ENCODE peak calls at places on chromosome 2, in seven cellular contexts. Q, T, O, Z, N, C and X are unnamed samples.
A peak's percentile ranks its signal among the peaks of the same experiment; 100 is the strongest.

GRCh38 chr2:15871239-15871783 is 69.0 kb upstream of the MYCN start:
- DNase-seq in N (no peak), Z (no peak), Q (no peak), C (no peak), T (no peak), O (no peak), X (no peak)

GRCh38 chr2:110114801-110115200 is 821 bp downstream of the MALL start:
- DNase-seq in N (peak; percentile 53), C (no peak), T (no peak), O (no peak), Z (no peak), Q (no peak), X (no peak)

GRCh38 chr2:147829106-147829505 is 15.7 kb upstream of the ACVR2A start:
- DNase-seq in N (no peak), Q (no peak), O (no peak), T (no peak), Z (no peak), C (no peak), X (no peak)

GRCh38 chr2:47656715-47657600 is 126.0 kb upstream of the MSH6 start:
- DNase-seq in T (no peak), N (no peak), O (peak; percentile 26), Z (no peak), C (no peak), Q (no peak), X (no peak)

GRCh38 chr2:71108091-71108490 is 21.9 kb downstream of the MCEE start:
- DNase-seq in N (no peak), Z (no peak), O (no peak), C (no peak), Q (no peak), T (no peak), X (no peak)

GRCh38 chr2:42338567-42339190 is 22.3 kb downstream of the COX7A2L start:
- DNase-seq in Q (no peak), T (no peak), C (peak; percentile 27), O (no peak), N (no peak), Z (no peak), X (no peak)

GRCh38 chr2:238863231-238863630 is 15.3 kb downstream of the TWIST2 start:
- DNase-seq in O (no peak), C (no peak), N (no peak), Q (no peak), T (no peak), Z (no peak), X (no peak)

GRCh38 chr2:200486529-200486928 is 23.3 kb downstream of the KCTD18 start:
- DNase-seq in Q (no peak), T (no peak), N (no peak), O (no peak), Z (no peak), C (no peak), X (no peak)

GRCh38 chr2:38740851-38741541 is 10.2 kb downstream of the SRSF7 start:
- DNase-seq in O (no peak), Z (peak; percentile 50), C (no peak), N (no peak), Q (no peak), T (no peak), X (no peak)

GRCh38 chr2:20674974-20675679 is 8.2 kb downstream of the GDF7 start:
- DNase-seq in O (peak; percentile 80), T (no peak), N (no peak), C (no peak), Q (no peak), Z (no peak), X (no peak)

GRCh38 chr2:73103018-73103542 is 9.7 kb downstream of the RAB11FIP5 start:
- DNase-seq in N (no peak), O (peak; percentile 49), Q (no peak), Z (no peak), T (no peak), C (no peak), X (no peak)

GRCh38 chr2:100580474-100581264 is 17.9 kb downstream of the PDCL3 start:
- DNase-seq in Z (no peak), N (no peak), T (peak; percentile 12), O (no peak), C (no peak), Q (no peak), X (no peak)

GRCh38 chr2:45681675-45682074 is 30.2 kb downstream of the PRKCE start:
- DNase-seq in N (peak; percentile 63), Z (peak; percentile 50), Q (no peak), O (no peak), C (no peak), T (no peak), X (no peak)

GRCh38 chr2:150872919-150873772 is 385.7 kb upstream of the RND3 start:
- DNase-seq in O (no peak), Q (no peak), N (no peak), Z (peak; percentile 75), T (no peak), C (no peak), X (no peak)

GRCh38 chr2:152106464-152106863 is 7.6 kb upstream of the CACNB4 start:
- DNase-seq in C (no peak), N (no peak), O (no peak), T (no peak), Q (no peak), Z (no peak), X (no peak)

GRCh38 chr2:158958365-158958764 is 10.1 kb upstream of the TANC1 start:
- DNase-seq in C (no peak), T (no peak), O (no peak), N (no peak), Q (no peak), Z (no peak), X (no peak)

GRCh38 chr2:118903029-118903351 is 39.0 kb upstream of the MARCO start:
- DNase-seq in C (no peak), O (no peak), Z (no peak), N (no peak), Q (no peak), T (no peak), X (no peak)

GRCh38 chr2:239164281-239164871 is 236.4 kb downstream of the HDAC4 start:
- DNase-seq in O (peak; percentile 47), Z (no peak), N (no peak), Q (no peak), T (no peak), C (no peak), X (no peak)

GRCh38 chr2:44055229-44055628 is 59.4 kb upstream of the LRPPRC start:
- DNase-seq in Z (no peak), T (no peak), C (no peak), O (no peak), Q (no peak), N (no peak), X (no peak)

GRCh38 chr2:201151127-201152074 is 31.5 kb upstream of the CASP10 start:
- DNase-seq in Z (peak; percentile 93), C (no peak), N (no peak), O (no peak), Q (no peak), T (no peak), X (no peak)

GRCh38 chr2:134714228-134714627 is 4.6 kb downstream of the TMEM163 start:
- DNase-seq in Z (no peak), C (no peak), O (no peak), N (no peak), Q (no peak), T (no peak), X (no peak)

GRCh38 chr2:106977707-106978106 is 91.7 kb upstream of the ST6GAL2 start:
- DNase-seq in O (no peak), Q (no peak), Z (no peak), N (no peak), T (no peak), C (no peak), X (no peak)

GRCh38 chr2:218993345-218994315 is at the start of gene CRYBA2:
- DNase-seq in O (no peak), N (peak; percentile 43), C (no peak), Q (no peak), Z (peak; percentile 26), T (no peak), X (no peak)

GRCh38 chr2:141778315-141778835 is 352.4 kb downstream of the LRP1B start:
- DNase-seq in O (no peak), C (no peak), T (no peak), N (no peak), Z (no peak), Q (no peak), X (no peak)

GRCh38 chr2:145957929-145958328 is 1438.0 kb upstream of the ZEB2 start:
- DNase-seq in Z (no peak), T (no peak), O (no peak), N (no peak), C (no peak), Q (no peak), X (no peak)

GRCh38 chr2:240840435-240841060 is 20.5 kb upstream of the KIF1A start:
- DNase-seq in C (peak; percentile 50), N (peak; percentile 87), T (no peak), O (no peak), Q (peak; percentile 61), Z (peak; percentile 58), X (peak; percentile 22)

GRCh38 chr2:231928481-231928880 is 2.3 kb upstream of the NPPC start:
- DNase-seq in Z (no peak), T (no peak), C (no peak), Q (no peak), O (peak; percentile 72), N (peak; percentile 23), X (no peak)

GRCh38 chr2:164655750-164656149 is 34.5 kb upstream of the GRB14 start:
- DNase-seq in N (peak; percentile 5), Q (no peak), O (no peak), Z (no peak), T (no peak), C (no peak), X (no peak)

GRCh38 chr2:197265931-197266330 is 44.6 kb downstream of the ANKRD44 start:
- DNase-seq in O (no peak), T (no peak), C (no peak), Q (no peak), Z (no peak), N (no peak), X (no peak)

GRCh38 chr2:24830786-24831185 is 37.6 kb downstream of the CENPO start:
- DNase-seq in T (no peak), Z (no peak), N (no peak), O (peak; percentile 71), Q (no peak), C (no peak), X (no peak)

GRCh38 chr2:239756392-239757153 is 268.6 kb downstream of the NDUFA10 start:
- DNase-seq in N (no peak), O (no peak), Z (peak; percentile 39), T (no peak), C (no peak), Q (peak; percentile 23), X (no peak)

GRCh38 chr2:64485961-64486360 is 32.0 kb downstream of the LGALSL start:
- DNase-seq in T (no peak), Q (no peak), N (no peak), O (no peak), C (no peak), Z (no peak), X (no peak)

GRCh38 chr2:32399221-32399620 is 42.4 kb downstream of the BIRC6 start:
- DNase-seq in C (no peak), Z (no peak), Q (no peak), T (no peak), N (no peak), O (no peak), X (no peak)

GRCh38 chr2:877747-878146 is 72.9 kb upstream of the SNTG2 start:
- DNase-seq in N (no peak), O (no peak), C (no peak), Q (no peak), Z (no peak), T (no peak), X (no peak)

GRCh38 chr2:154537845-154538244 is 160.7 kb upstream of the KCNJ3 start:
- DNase-seq in N (no peak), C (no peak), O (no peak), Q (no peak), T (no peak), Z (no peak), X (no peak)

GRCh38 chr2:120525056-120526046 is 179.4 kb downstream of the INHBB start:
- DNase-seq in T (no peak), Q (no peak), N (no peak), Z (no peak), O (no peak), C (no peak), X (no peak)

GRCh38 chr2:128638311-128638710 is 319.6 kb upstream of the HS6ST1 start:
- DNase-seq in Z (no peak), C (no peak), N (no peak), O (peak; percentile 73), T (no peak), Q (no peak), X (peak; percentile 20)